ENCODE peak calls at places on chromosomes 12 and 14, in nine cellular contexts. C, Q, E, R, B, J, N, D and U are unnamed samples.

GRCh38 chr12:70197362-70197744 is 45.9 kb upstream of the CNOT2 start:
- DNase-seq in R (no peak), E (no peak), Q (no peak), C (no peak), B (no peak), N (no peak), D (no peak), J (no peak), U (no peak)

GRCh38 chr12:66268562-66268961 is 33.7 kb upstream of the HELB start:
- DNase-seq in D (no peak), E (no peak), Q (no peak), R (no peak), N (no peak), B (no peak), J (no peak), C (no peak), U (no peak)

GRCh38 chr14:75418779-75419768 is 8.7 kb upstream of the JDP2 start:
- DNase-seq in E (no peak), B (no peak), J (no peak), C (peak), N (peak), Q (no peak), R (no peak), D (peak), U (no peak)

GRCh38 chr12:22969521-22969920 is 344.6 kb downstream of the ETNK1 start:
- DNase-seq in Q (no peak), B (no peak), D (no peak), C (no peak), J (no peak), E (no peak), R (no peak), N (no peak), U (no peak)

GRCh38 chr12:67018105-67018504 is 251.1 kb upstream of the CAND1 start:
- DNase-seq in C (no peak), J (no peak), N (no peak), R (no peak), B (no peak), Q (no peak), D (no peak), E (no peak), U (no peak)

GRCh38 chr12:63103489-63104131 is 47.4 kb downstream of the AVPR1A start:
- DNase-seq in C (no peak), Q (no peak), R (no peak), B (no peak), E (peak), N (no peak), J (no peak), D (no peak), U (no peak)

GRCh38 chr12:72281145-72281544 is 9.0 kb downstream of the TRHDE start:
- DNase-seq in E (no peak), N (no peak), C (no peak), D (no peak), R (no peak), J (no peak), B (no peak), Q (no peak), U (no peak)

GRCh38 chr12:84636801-84637285 is 275.8 kb downstream of the SLC6A15 start:
- DNase-seq in J (no peak), Q (no peak), D (no peak), E (no peak), C (no peak), R (no peak), B (no peak), N (no peak), U (no peak)

GRCh38 chr12:19760611-19761010 is 321.3 kb downstream of the AEBP2 start:
- DNase-seq in R (no peak), Q (no peak), D (no peak), N (no peak), E (no peak), C (no peak), B (no peak), J (no peak), U (no peak)

DNA sequence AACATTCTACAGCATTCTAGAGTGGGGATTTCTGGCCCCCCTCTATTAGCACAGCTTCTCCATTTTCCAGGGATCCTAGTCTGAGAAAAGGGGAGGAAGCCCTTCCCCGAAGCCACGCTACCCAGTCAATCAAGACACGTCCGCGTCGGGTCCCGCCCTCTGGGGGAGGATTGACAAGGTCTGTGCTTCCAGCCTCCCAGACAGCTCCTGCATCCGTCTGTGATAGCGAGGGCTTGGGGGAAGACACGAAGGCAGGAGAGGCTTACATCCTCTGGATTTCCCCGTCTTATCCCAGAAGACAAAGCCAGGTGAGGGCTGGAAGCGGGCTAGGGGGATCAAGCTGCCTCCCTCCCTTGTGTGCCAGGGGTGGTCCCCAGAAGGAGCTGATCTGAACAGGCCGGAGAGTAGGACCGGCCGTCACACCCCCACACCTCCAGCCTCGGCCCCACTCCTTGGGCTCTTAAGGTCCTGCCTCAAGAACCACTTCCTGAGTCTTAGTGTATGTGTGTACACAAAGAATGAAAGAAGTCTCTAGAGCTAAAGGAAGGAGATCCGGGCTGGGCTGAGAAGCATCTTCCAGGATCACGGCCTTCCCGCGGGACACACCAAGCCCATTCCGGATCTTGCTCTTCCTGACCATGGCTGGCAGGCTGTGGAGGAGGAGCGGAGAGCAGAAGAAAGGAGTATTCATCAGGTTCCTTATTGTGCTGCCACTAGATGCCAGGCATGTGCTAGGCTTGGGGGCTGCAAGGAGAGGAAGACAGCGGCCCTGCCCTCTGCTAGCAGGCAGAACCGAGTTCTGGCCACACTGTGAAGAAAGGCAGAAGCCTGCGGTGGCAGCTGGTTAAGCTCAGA is 1.0 kb upstream of the CD63 start:
- DNase-seq in D (no peak), E (peak), N (peak), J (peak), Q (peak), R (peak), C (peak), B (peak), U (peak)
- TF ChIP-seq POLR2A in D (no peak), E (peak), N (peak), J (peak), Q (peak), R (peak), C (peak), B (peak), U (peak)

DNA sequence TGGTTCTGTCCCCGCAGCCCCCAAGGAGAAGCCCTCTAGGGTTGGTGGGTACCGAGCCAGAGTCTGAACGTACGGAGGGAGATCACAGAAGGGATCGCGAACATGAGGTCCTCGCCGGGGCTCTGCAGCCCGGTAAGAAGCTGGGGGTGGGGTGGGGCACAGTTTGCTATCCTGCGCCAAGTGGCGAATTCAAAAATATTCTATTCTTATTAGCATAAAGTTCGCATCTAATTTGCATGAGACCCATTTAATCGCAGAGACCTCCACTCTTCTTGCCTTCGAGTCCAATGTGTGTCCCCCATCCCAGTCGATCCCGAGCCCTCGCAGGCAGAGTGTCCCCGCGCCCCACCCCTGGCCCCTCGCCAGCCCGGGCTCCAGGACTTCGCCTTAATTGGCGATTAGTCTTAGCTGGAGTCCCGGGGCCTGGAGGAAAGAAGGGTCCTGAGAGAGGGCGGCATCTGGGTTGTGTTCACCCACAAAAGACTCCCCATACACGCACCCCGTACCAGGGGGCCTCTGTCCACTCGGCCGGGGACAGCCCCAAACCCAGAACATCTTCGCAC is 601 bp upstream of the ARHGEF25 start:
- DNase-seq in D (no peak), B (no peak), J (peak), E (no peak), C (peak), R (no peak), N (no peak), Q (peak), U (no peak)
- TF ChIP-seq POLR2A in D (no peak), B (no peak), J (no peak), E (no peak), C (no peak), R (no peak), N (no peak), Q (no peak), U (no peak)

GRCh38 chr14:38208825-38209562 is 1.3 kb downstream of the SSTR1 start:
- DNase-seq in E (no peak), C (peak), J (no peak), Q (no peak), D (no peak), R (no peak), B (no peak), N (no peak), U (peak)
- TF ChIP-seq POLR2A in E (no peak), C (peak), J (no peak), Q (no peak), D (no peak), R (no peak), B (no peak), N (no peak), U (no peak)

DNA sequence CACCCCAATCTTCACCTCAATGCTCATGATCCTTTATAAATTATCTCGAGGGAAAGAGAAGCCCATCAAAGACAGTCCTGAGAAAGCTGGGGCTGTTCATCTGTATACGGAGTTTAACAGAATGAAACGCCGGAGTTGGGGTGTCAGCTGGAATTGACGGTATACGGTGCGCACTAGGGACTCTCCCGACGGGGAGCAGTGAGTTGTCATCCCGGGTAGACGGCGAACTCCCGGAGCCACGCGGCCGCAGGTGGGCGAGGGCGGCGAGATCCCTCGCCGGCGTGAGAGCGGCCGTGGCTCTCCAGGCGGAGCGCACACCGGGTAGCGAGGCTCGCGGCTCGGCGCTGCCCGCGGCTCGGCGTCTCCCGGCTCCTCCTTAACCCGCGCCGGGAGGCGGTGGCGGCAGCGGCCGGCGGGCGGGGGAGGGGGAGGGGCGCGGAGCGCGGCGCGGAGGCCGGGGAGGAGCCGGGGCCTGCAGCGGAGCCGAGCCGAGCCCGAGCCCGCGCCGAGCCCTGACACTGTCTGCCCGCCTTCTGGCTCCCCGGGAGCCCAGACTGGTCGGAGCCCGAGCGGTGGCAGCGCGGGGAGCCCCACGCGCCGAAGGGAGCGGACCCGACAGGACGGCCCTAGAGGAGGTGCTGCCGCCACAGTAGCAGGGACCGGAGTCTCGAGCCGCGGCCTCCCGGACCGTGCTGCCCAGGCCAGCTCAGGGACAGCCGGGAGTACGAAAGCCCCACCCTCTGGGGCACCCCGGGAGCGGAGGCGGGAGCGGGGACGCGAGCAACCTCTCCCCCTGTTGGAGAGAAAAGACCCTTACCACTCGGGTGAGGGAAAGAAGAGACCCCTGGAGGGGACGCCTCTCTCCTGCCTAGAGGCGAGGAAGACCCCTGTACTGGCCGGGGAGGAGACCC is at the start of gene FOXJ2:
- DNase-seq in D (peak), E (peak), N (peak), J (peak), B (peak), Q (peak), C (peak), R (peak), U (peak)
- TF ChIP-seq POLR2A in D (no peak), E (peak), N (peak), J (peak), B (peak), Q (peak), C (peak), R (peak), U (peak)

GRCh38 chr12:6647083-6647604 is at the start of gene ACRBP:
- DNase-seq in C (peak), J (peak), D (no peak), R (no peak), N (peak), B (peak), Q (peak), E (no peak), U (peak)
- TF ChIP-seq POLR2A in C (peak), J (no peak), D (no peak), R (no peak), N (peak), B (no peak), Q (peak), E (no peak), U (peak)